ENCODE peak calls at places on chromosomes 4 and X, in six cellular contexts. K is GM12878; H is CD14-positive monocyte; J is heart right ventricle; F is activated T-cell treated with anti-CD3 and anti-CD28 coated beads, Interleukin-2, amount 50 U/mL, for 72 hours; Z is AG09309. L is an unnamed sample.

GRCh38 chrX:105658136-105658535 is 164.2 kb upstream of the NRK start:
- DNase-seq in K (no peak), F (no peak), J (no peak), Z (no peak), H (no peak), L (no peak)

GRCh38 chrX:32183066-32183465 is 1028.3 kb downstream of the DMD start:
- DNase-seq in H (no peak), J (no peak), K (no peak), F (no peak), Z (no peak), L (no peak)

GRCh38 chr4:95129708-95130343 is 372.1 kb downstream of the BMPR1B start:
- DNase-seq in F (no peak), J (peak), Z (peak), H (no peak), K (no peak), L (no peak)

GRCh38 chrX:118181030-118181429 is 64.4 kb upstream of the KLHL13 start:
- DNase-seq in J (no peak), H (no peak), K (no peak), F (no peak), Z (no peak), L (no peak)

GRCh38 chr4:6449335-6449734 is 23.1 kb downstream of the PPP2R2C start:
- DNase-seq in J (no peak), F (no peak), Z (no peak), H (no peak), K (no peak), L (no peak)

GRCh38 chrX:15815779-15816452 is 25.6 kb downstream of the ZRSR2 start:
- DNase-seq in H (no peak), J (no peak), K (peak), F (peak), Z (no peak), L (no peak)

GRCh38 chrX:5748751-5749150 is 479.9 kb downstream of the NLGN4X start:
- DNase-seq in K (no peak), H (no peak), Z (no peak), F (no peak), J (no peak), L (no peak)

GRCh38 chrX:132622130-132622529 is 133.3 kb upstream of the MBNL3 start:
- DNase-seq in Z (no peak), F (peak), K (no peak), J (no peak), H (no peak), L (no peak)

GRCh38 chrX:41825796-41826195 is 97.6 kb downstream of the CASK start:
- DNase-seq in J (no peak), Z (no peak), F (no peak), H (no peak), K (no peak), L (no peak)

GRCh38 chr4:38663801-38664703 is at the start of gene KLF3:
- DNase-seq in J (peak), Z (peak), F (peak), H (peak), K (no peak), L (peak)

GRCh38 chr4:177047851-177048174 is 255.1 kb upstream of the VEGFC start:
- DNase-seq in F (no peak), H (no peak), Z (peak), K (no peak), J (no peak), L (no peak)

GRCh38 chr4:176635372-176636261 is 157.1 kb downstream of the VEGFC start:
- DNase-seq in K (no peak), J (peak), F (no peak), Z (peak), H (no peak), L (no peak)

GRCh38 chr4:147782087-147782781 is 50.3 kb downstream of the ARHGAP10 start:
- DNase-seq in J (no peak), Z (no peak), K (no peak), F (no peak), H (no peak), L (no peak)

GRCh38 chr4:128517739-128518510 is 230.3 kb upstream of the PGRMC2 start:
- DNase-seq in J (peak), K (peak), F (no peak), Z (peak), H (no peak), L (no peak)

GRCh38 chrX:76428243-76429130 is 977 bp downstream of the MAGEE1 start:
- DNase-seq in J (no peak), Z (no peak), H (peak), K (no peak), F (peak), L (peak)

L was measured in stimulated activated CD4-positive, alpha-beta T cell treated with anti-CD3 and anti-CD28 coated beads, Interleukin-1b, Interleukin-23, amount 100 ng/mL, for 4 hours.